ENCODE peak calls at places on chromosomes 11 and 22, in eight cellular contexts. I, O, J, C, K, V, H and E are unnamed samples.
A peak's percentile ranks its signal among the peaks of the same experiment; 100 is the strongest.

GRCh38 chr11:11776714-11777113 is 65.1 kb upstream of the USP47 start:
- DNase-seq in I (no peak), O (no peak), J (no peak), C (no peak), K (no peak), V (no peak), H (no peak), E (no peak)

GRCh38 chr22:46073683-46074504 is 76.4 kb upstream of the PPARA start:
- DNase-seq in I (peak; percentile 61), O (peak; percentile 20), J (no peak), C (peak; percentile 66), K (no peak), V (peak; percentile 17), H (no peak), E (no peak)

GRCh38 chr11:87425391-87425790 is 387.7 kb downstream of the TMEM135 start:
- DNase-seq in I (no peak), O (no peak), J (no peak), C (no peak), K (no peak), V (peak; percentile 16), H (no peak), E (no peak)

GRCh38 chr11:88246680-88247079 is 71.4 kb upstream of the RAB38 start:
- DNase-seq in I (no peak), O (peak; percentile 75), J (no peak), C (no peak), K (no peak), V (peak; percentile 96), H (no peak), E (no peak)

GRCh38 chr11:102966011-102966410 is 10.5 kb upstream of the MMP13 start:
- DNase-seq in I (no peak), O (no peak), J (no peak), C (no peak), K (no peak), V (peak; percentile 10), H (no peak), E (no peak)

GRCh38 chr11:65524010-65524746 is 705 bp upstream of the SCYL1 start:
- DNase-seq in I (no peak), O (peak; percentile 10), J (peak; percentile 14), C (no peak), K (no peak), V (no peak), H (no peak), E (no peak)

GRCh38 chr11:84890706-84891105 is 736.4 kb downstream of the DLG2 start:
- DNase-seq in I (no peak), O (no peak), J (no peak), C (no peak), K (no peak), V (peak; percentile 25), H (peak; percentile 8), E (no peak)

GRCh38 chr11:102810943-102811528 is 13.1 kb upstream of the MMP1 start:
- DNase-seq in I (no peak), O (peak; percentile 27), J (no peak), C (no peak), K (no peak), V (peak; percentile 38), H (no peak), E (no peak)

GRCh38 chr22:23241562-23242472 is 61.5 kb downstream of the BCR start:
- DNase-seq in I (no peak), O (no peak), J (no peak), C (no peak), K (no peak), V (no peak), H (no peak), E (no peak)

GRCh38 chr22:23240639-23241389 is 60.5 kb downstream of the BCR start:
- DNase-seq in I (no peak), O (no peak), J (no peak), C (no peak), K (no peak), V (no peak), H (no peak), E (no peak)

GRCh38 chr22:23243006-23243573 is 62.8 kb downstream of the BCR start:
- DNase-seq in I (no peak), O (peak; percentile 21), J (peak; percentile 65), C (no peak), K (no peak), V (no peak), H (peak; percentile 42), E (peak; percentile 74)

GRCh38 chr22:23243859-23244689 is 63.8 kb downstream of the BCR start:
- DNase-seq in I (no peak), O (no peak), J (no peak), C (no peak), K (no peak), V (no peak), H (no peak), E (no peak)

GRCh38 chr22:23242473-23243001 is 62.2 kb downstream of the BCR start:
- DNase-seq in I (no peak), O (peak; percentile 71), J (no peak), C (no peak), K (no peak), V (no peak), H (peak; percentile 44), E (no peak)
- TF ChIP-seq CTCF in I (no peak), O (peak; percentile 20), J (no peak), C (no peak), K (no peak), V (no peak), H (no peak), E (no peak)

GRCh38 chr11:118607401-118608267 is at the start of gene PHLDB1:
- DNase-seq in I (peak; percentile 72), O (peak; percentile 70), J (peak; percentile 58), C (peak; percentile 83), K (peak; percentile 62), V (peak; percentile 80), H (peak; percentile 64), E (no peak)
- TF ChIP-seq CTCF in I (peak; percentile 47), O (peak; percentile 68), J (peak; percentile 50), C (peak; percentile 54), K (peak; percentile 28), V (peak; percentile 38), H (peak; percentile 20), E (peak; percentile 61)

GRCh38 chr11:61297341-61297740 is 2.2 kb upstream of the VWCE start:
- DNase-seq in I (no peak), O (no peak), J (no peak), C (no peak), K (no peak), V (no peak), H (no peak), E (no peak)

GRCh38 chr11:61295596-61295926 is 445 bp upstream of the VWCE start:
- DNase-seq in I (no peak), O (no peak), J (no peak), C (no peak), K (no peak), V (no peak), H (no peak), E (no peak)

GRCh38 chr11:61294717-61295595 is at the start of gene VWCE:
- DNase-seq in I (peak; percentile 58), O (peak; percentile 35), J (peak; percentile 93), C (peak; percentile 70), K (peak; percentile 80), V (peak; percentile 33), H (peak; percentile 86), E (peak; percentile 96)

GRCh38 chr11:61290905-61291690 is 4.0 kb downstream of the VWCE start:
- DNase-seq in I (no peak), O (no peak), J (no peak), C (peak; percentile 35), K (no peak), V (no peak), H (no peak), E (no peak)

GRCh38 chr11:61293869-61294716 is 1.0 kb downstream of the VWCE start:
- DNase-seq in I (peak; percentile 64), O (peak; percentile 33), J (peak; percentile 72), C (peak; percentile 75), K (peak; percentile 26), V (peak; percentile 66), H (peak; percentile 66), E (peak; percentile 73)
- TF ChIP-seq CTCF in I (no peak), O (no peak), J (no peak), C (no peak), K (no peak), V (peak; percentile 8), H (no peak), E (peak; percentile 2)

GRCh38 chr11:34565417-34566208 is 52.0 kb upstream of the ELF5 start:
- DNase-seq in I (no peak), O (no peak), J (peak; percentile 35), C (no peak), K (peak; percentile 26), V (no peak), H (no peak), E (peak; percentile 41)
- TF ChIP-seq CTCF in I (no peak), O (peak; percentile 30), J (peak; percentile 46), C (no peak), K (peak; percentile 69), V (peak; percentile 62), H (peak; percentile 40), E (peak; percentile 63)

GRCh38 chr11:100752371-100753073 is 65.4 kb downstream of the ARHGAP42 start:
- DNase-seq in I (no peak), O (no peak), J (no peak), C (no peak), K (no peak), V (no peak), H (no peak), E (no peak)

GRCh38 chr11:100753562-100753961 is 66.5 kb downstream of the ARHGAP42 start:
- DNase-seq in I (no peak), O (no peak), J (no peak), C (no peak), K (peak; percentile 33), V (no peak), H (peak; percentile 5), E (no peak)

GRCh38 chr11:100757636-100758035 is 70.5 kb downstream of the ARHGAP42 start:
- DNase-seq in I (no peak), O (no peak), J (no peak), C (no peak), K (no peak), V (no peak), H (no peak), E (no peak)

GRCh38 chr11:100756556-100756955 is 69.5 kb downstream of the ARHGAP42 start:
- DNase-seq in I (no peak), O (no peak), J (no peak), C (no peak), K (no peak), V (no peak), H (no peak), E (no peak)

DNA sequence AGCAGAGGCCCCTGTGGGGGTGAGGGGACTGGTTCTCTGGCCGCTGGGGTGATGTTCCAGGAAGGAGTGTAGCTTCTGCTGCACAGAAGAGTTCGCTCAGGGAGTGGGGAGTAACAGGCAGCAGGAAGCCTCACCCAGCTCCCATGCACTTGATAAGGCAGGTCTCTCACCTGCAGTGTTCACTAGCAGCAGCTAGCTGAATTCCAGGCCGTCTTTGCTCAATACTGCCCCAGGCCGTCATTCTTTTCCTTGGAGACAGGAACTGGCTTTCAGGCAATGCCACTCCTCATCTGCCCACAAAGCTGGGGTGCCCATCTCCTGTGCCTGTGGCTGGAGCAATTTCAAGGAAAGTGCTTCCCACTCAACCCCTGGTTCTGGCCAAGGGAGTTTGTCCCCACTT is 66.1 kb downstream of the ARHGAP42 start:
- DNase-seq in I (no peak), O (no peak), J (no peak), C (no peak), K (peak; percentile 13), V (no peak), H (no peak), E (no peak)
- TF ChIP-seq CTCF in I (no peak), O (no peak), J (no peak), C (no peak), K (no peak), V (no peak), H (no peak), E (no peak)